ENCODE peak calls at places on chromosomes 11 and 22, in nine cellular contexts. W is left ventricle myocardium inferior; R is A549; U is Peyer's patch; P is progenitor cell of endocrine pancreas; B is colonic mucosa; V is tibial nerve; O is fibroblast of the aortic adventitia; N is naive thymus-derived CD8-positive, alpha-beta T cell. D is an unnamed sample.

GRCh38 chr11:2929511-2929879 is 275 bp upstream of the PHLDA2 start:
- DNase-seq in W (no peak), R (peak; percentile 89), U (peak; percentile 93), P (no peak), B (peak; percentile 85), V (no peak), O (peak; percentile 60), N (no peak), D (no peak)

GRCh38 chr11:10302294-10302743 is 2.6 kb upstream of the ADM start:
- DNase-seq in W (no peak), R (no peak), U (no peak), P (no peak), B (no peak), V (no peak), O (peak; percentile 37), N (no peak), D (no peak)

GRCh38 chr22:26461188-26461810 is 22.3 kb downstream of the HPS4 start:
- DNase-seq in W (peak; percentile 42), R (peak; percentile 46), U (peak; percentile 70), P (peak; percentile 62), B (peak; percentile 63), V (peak; percentile 71), O (peak; percentile 59), N (peak; percentile 4), D (no peak)

GRCh38 chr11:118046051-118046963 is 30.6 kb upstream of the TMPRSS4 start:
- DNase-seq in W (no peak), R (no peak), U (no peak), P (no peak), B (no peak), V (no peak), O (no peak), N (peak; percentile 49), D (peak; percentile 21)

GRCh38 chr11:131278472-131278871 is 91.9 kb upstream of the NTM start:
- DNase-seq in W (no peak), R (no peak), U (no peak), P (no peak), B (no peak), V (no peak), O (no peak), N (no peak), D (no peak)

GRCh38 chr22:26651840-26652239 is 5.5 kb upstream of the MIAT start:
- DNase-seq in W (no peak), R (no peak), U (no peak), P (no peak), B (no peak), V (no peak), O (no peak), N (no peak), D (no peak)

GRCh38 chr11:15987044-15987443 is 369.3 kb downstream of the SOX6 start:
- DNase-seq in W (no peak), R (no peak), U (no peak), P (no peak), B (no peak), V (no peak), O (no peak), N (no peak), D (no peak)

GRCh38 chr11:63670738-63671321 is 346 bp downstream of the ATL3 start:
- DNase-seq in W (peak; percentile 59), R (peak; percentile 62), U (peak; percentile 71), P (no peak), B (peak; percentile 78), V (peak; percentile 55), O (no peak), N (no peak), D (peak; percentile 19)

GRCh38 chr11:130798280-130798679 is 118.0 kb downstream of the SNX19 start:
- DNase-seq in W (no peak), R (no peak), U (no peak), P (no peak), B (no peak), V (no peak), O (peak; percentile 75), N (no peak), D (no peak)